ENCODE peak calls at places on chromosomes 6 and 20, in four cellular contexts. One of them, this sample, is unnamed.
A peak's percentile ranks its signal among the peaks of the same experiment; 100 is the strongest.

GRCh38 chr20:45174434-45175364 is at the start of gene PI3:
- DNase-seq in dorsolateral prefrontal cortex: no peak
- DNase-seq in small intestine: peak; percentile 66
- DNase-seq in neuronal stem cell: no peak
- DNase-seq in this sample: peak; percentile 59

GRCh38 chr20:4135385-4136077 is 120.2 kb upstream of the RNF24 start:
- DNase-seq in small intestine: peak; percentile 95
- DNase-seq in neuronal stem cell: no peak
- DNase-seq in dorsolateral prefrontal cortex: peak; percentile 44
- DNase-seq in this sample: peak; percentile 86

GRCh38 chr6:142752348-142752747 is 192.6 kb downstream of the HIVEP2 start:
- DNase-seq in dorsolateral prefrontal cortex: no peak
- DNase-seq in small intestine: no peak
- DNase-seq in neuronal stem cell: no peak
- DNase-seq in this sample: no peak

GRCh38 chr6:82251942-82252341 is 4.4 kb upstream of the IBTK start:
- DNase-seq in neuronal stem cell: no peak
- DNase-seq in small intestine: peak; percentile 14
- DNase-seq in dorsolateral prefrontal cortex: no peak
- DNase-seq in this sample: no peak

GRCh38 chr6:5261545-5262109 is 314 bp downstream of the FARS2 start:
- DNase-seq in dorsolateral prefrontal cortex: no peak
- DNase-seq in neuronal stem cell: no peak
- DNase-seq in small intestine: no peak
- DNase-seq in this sample: no peak

GRCh38 chr20:63453029-63453523 is 19.4 kb downstream of the KCNQ2 start:
- DNase-seq in small intestine: no peak
- DNase-seq in dorsolateral prefrontal cortex: no peak
- DNase-seq in neuronal stem cell: no peak
- DNase-seq in this sample: no peak

GRCh38 chr6:57242505-57242904 is 20.4 kb upstream of the RAB23 start:
- DNase-seq in small intestine: no peak
- DNase-seq in dorsolateral prefrontal cortex: no peak
- DNase-seq in neuronal stem cell: no peak
- DNase-seq in this sample: peak; percentile 39

GRCh38 chr6:111779660-111780059 is 93.6 kb downstream of the FYN start:
- DNase-seq in neuronal stem cell: no peak
- DNase-seq in small intestine: no peak
- DNase-seq in dorsolateral prefrontal cortex: no peak
- DNase-seq in this sample: no peak

GRCh38 chr20:59184880-59185447 is 21.3 kb downstream of the ZNF831 start:
- DNase-seq in neuronal stem cell: no peak
- DNase-seq in small intestine: no peak
- DNase-seq in dorsolateral prefrontal cortex: no peak
- DNase-seq in this sample: no peak

GRCh38 chr6:162026843-162027242 is 700.7 kb downstream of the PRKN start:
- DNase-seq in small intestine: peak; percentile 11
- DNase-seq in neuronal stem cell: no peak
- DNase-seq in dorsolateral prefrontal cortex: no peak
- DNase-seq in this sample: no peak

GRCh38 chr6:35727206-35727934 is 9.5 kb upstream of the ARMC12 start:
- DNase-seq in neuronal stem cell: no peak
- DNase-seq in dorsolateral prefrontal cortex: peak; percentile 87
- DNase-seq in small intestine: peak; percentile 80
- DNase-seq in this sample: no peak

GRCh38 chr6:16157909-16158308 is 29.0 kb downstream of the MYLIP start:
- DNase-seq in neuronal stem cell: peak; percentile 20
- DNase-seq in dorsolateral prefrontal cortex: no peak
- DNase-seq in small intestine: no peak
- DNase-seq in this sample: no peak

GRCh38 chr6:37988131-37988530 is 168.6 kb downstream of the ZFAND3 start:
- DNase-seq in neuronal stem cell: no peak
- DNase-seq in dorsolateral prefrontal cortex: no peak
- DNase-seq in small intestine: no peak
- DNase-seq in this sample: no peak

GRCh38 chr6:381742-382461 is 9.7 kb upstream of the IRF4 start:
- DNase-seq in dorsolateral prefrontal cortex: no peak
- DNase-seq in neuronal stem cell: no peak
- DNase-seq in small intestine: no peak
- DNase-seq in this sample: no peak

GRCh38 chr6:142374965-142375733 is 73.3 kb downstream of the ADGRG6 start:
- DNase-seq in dorsolateral prefrontal cortex: no peak
- DNase-seq in neuronal stem cell: peak; percentile 26
- DNase-seq in small intestine: peak; percentile 92
- DNase-seq in this sample: peak; percentile 37

GRCh38 chr6:109010703-109011102 is 83.9 kb downstream of the SESN1 start:
- DNase-seq in dorsolateral prefrontal cortex: no peak
- DNase-seq in neuronal stem cell: no peak
- DNase-seq in small intestine: no peak
- DNase-seq in this sample: no peak

GRCh38 chr6:131937219-131937618 is 14.0 kb downstream of the CCN2 start:
- DNase-seq in small intestine: no peak
- DNase-seq in neuronal stem cell: no peak
- DNase-seq in dorsolateral prefrontal cortex: no peak
- DNase-seq in this sample: no peak

GRCh38 chr20:47125553-47126373 is 230.7 kb downstream of the ZMYND8 start:
- DNase-seq in dorsolateral prefrontal cortex: no peak
- DNase-seq in neuronal stem cell: peak; percentile 69
- DNase-seq in small intestine: no peak
- DNase-seq in this sample: peak; percentile 83

GRCh38 chr20:58693226-58694006 is 816 bp downstream of the NPEPL1 start:
- DNase-seq in neuronal stem cell: peak; percentile 12
- DNase-seq in dorsolateral prefrontal cortex: peak; percentile 8
- DNase-seq in small intestine: peak; percentile 20
- DNase-seq in this sample: no peak

GRCh38 chr6:64520050-64520449 is 884.4 kb downstream of the PHF3 start:
- DNase-seq in neuronal stem cell: no peak
- DNase-seq in small intestine: no peak
- DNase-seq in dorsolateral prefrontal cortex: peak; percentile 11
- DNase-seq in this sample: peak; percentile 61

GRCh38 chr20:63740070-63740500 is 509 bp downstream of the SLC2A4RG start:
- DNase-seq in neuronal stem cell: peak; percentile 59
- DNase-seq in dorsolateral prefrontal cortex: no peak
- DNase-seq in small intestine: peak; percentile 14
- DNase-seq in this sample: no peak

GRCh38 chr6:134584809-134585528 is 267.1 kb upstream of the SGK1 start:
- DNase-seq in neuronal stem cell: no peak
- DNase-seq in small intestine: no peak
- DNase-seq in dorsolateral prefrontal cortex: no peak
- DNase-seq in this sample: no peak

GRCh38 chr20:840858-841567 is 7.5 kb downstream of the FAM110A start:
- DNase-seq in dorsolateral prefrontal cortex: no peak
- DNase-seq in neuronal stem cell: no peak
- DNase-seq in small intestine: peak; percentile 56
- DNase-seq in this sample: no peak

GRCh38 chr6:35064508-35065440 is 76.4 kb downstream of the TCP11 start:
- DNase-seq in dorsolateral prefrontal cortex: no peak
- DNase-seq in neuronal stem cell: no peak
- DNase-seq in small intestine: no peak
- DNase-seq in this sample: no peak

GRCh38 chr6:54847799-54848597 is 1.4 kb downstream of the FAM83B start:
- DNase-seq in neuronal stem cell: no peak
- DNase-seq in small intestine: no peak
- DNase-seq in dorsolateral prefrontal cortex: no peak
- DNase-seq in this sample: peak; percentile 86

GRCh38 chr6:118319890-118320289 is 228.2 kb upstream of the PLN start:
- DNase-seq in neuronal stem cell: no peak
- DNase-seq in small intestine: no peak
- DNase-seq in dorsolateral prefrontal cortex: no peak
- DNase-seq in this sample: no peak

GRCh38 chr20:23287366-23288190 is 63.0 kb upstream of the NXT1 start:
- DNase-seq in dorsolateral prefrontal cortex: no peak
- DNase-seq in neuronal stem cell: no peak
- DNase-seq in small intestine: no peak
- DNase-seq in this sample: no peak

GRCh38 chr6:16239090-16239797 is 857 bp downstream of the GMPR start:
- DNase-seq in dorsolateral prefrontal cortex: peak; percentile 71
- DNase-seq in neuronal stem cell: no peak
- DNase-seq in small intestine: peak; percentile 35
- DNase-seq in this sample: peak; percentile 22

GRCh38 chr6:45864651-45865050 is 151.0 kb downstream of the CLIC5 start:
- DNase-seq in dorsolateral prefrontal cortex: no peak
- DNase-seq in small intestine: no peak
- DNase-seq in neuronal stem cell: no peak
- DNase-seq in this sample: no peak

GRCh38 chr20:36018208-36018988 is 50.0 kb downstream of the CNBD2 start:
- DNase-seq in small intestine: no peak
- DNase-seq in dorsolateral prefrontal cortex: no peak
- DNase-seq in neuronal stem cell: no peak
- DNase-seq in this sample: no peak

GRCh38 chr20:44475372-44475693 is 341 bp upstream of the TTPAL start:
- DNase-seq in dorsolateral prefrontal cortex: no peak
- DNase-seq in small intestine: no peak
- DNase-seq in neuronal stem cell: no peak
- DNase-seq in this sample: no peak

GRCh38 chr6:10409160-10409765 is 5.6 kb downstream of the TFAP2A start:
- DNase-seq in dorsolateral prefrontal cortex: no peak
- DNase-seq in small intestine: no peak
- DNase-seq in neuronal stem cell: no peak
- DNase-seq in this sample: no peak

GRCh38 chr6:36805917-36806316 is 33.3 kb downstream of the CPNE5 start:
- DNase-seq in dorsolateral prefrontal cortex: no peak
- DNase-seq in neuronal stem cell: no peak
- DNase-seq in small intestine: no peak
- DNase-seq in this sample: no peak

GRCh38 chr6:131651782-131652181 is 14.7 kb downstream of the ENPP3 start:
- DNase-seq in dorsolateral prefrontal cortex: no peak
- DNase-seq in small intestine: no peak
- DNase-seq in neuronal stem cell: no peak
- DNase-seq in this sample: no peak

GRCh38 chr6:90463359-90463758 is 123.5 kb downstream of the MAP3K7 start:
- DNase-seq in dorsolateral prefrontal cortex: no peak
- DNase-seq in neuronal stem cell: no peak
- DNase-seq in small intestine: peak; percentile 25
- DNase-seq in this sample: no peak

GRCh38 chr6:51684038-51684437 is 403.4 kb downstream of the PKHD1 start:
- DNase-seq in dorsolateral prefrontal cortex: no peak
- DNase-seq in small intestine: no peak
- DNase-seq in neuronal stem cell: no peak
- DNase-seq in this sample: no peak

GRCh38 chr20:38043512-38044300 is 10.2 kb downstream of the RPRD1B start:
- DNase-seq in neuronal stem cell: no peak
- DNase-seq in small intestine: no peak
- DNase-seq in dorsolateral prefrontal cortex: peak; percentile 36
- DNase-seq in this sample: peak; percentile 79

GRCh38 chr20:31706607-31707257 is 15.9 kb downstream of the BCL2L1 start:
- DNase-seq in small intestine: no peak
- DNase-seq in dorsolateral prefrontal cortex: no peak
- DNase-seq in neuronal stem cell: no peak
- DNase-seq in this sample: no peak

GRCh38 chr20:31709939-31710338 is 12.7 kb downstream of the BCL2L1 start:
- DNase-seq in neuronal stem cell: no peak
- DNase-seq in small intestine: no peak
- DNase-seq in dorsolateral prefrontal cortex: no peak
- DNase-seq in this sample: no peak

GRCh38 chr20:31707258-31707615 is 15.4 kb downstream of the BCL2L1 start:
- DNase-seq in dorsolateral prefrontal cortex: no peak
- DNase-seq in neuronal stem cell: no peak
- DNase-seq in small intestine: no peak
- DNase-seq in this sample: no peak

GRCh38 chr20:31708839-31709534 is 13.7 kb downstream of the BCL2L1 start:
- DNase-seq in neuronal stem cell: no peak
- DNase-seq in dorsolateral prefrontal cortex: no peak
- DNase-seq in small intestine: no peak
- DNase-seq in this sample: no peak

GRCh38 chr20:31707994-31708744 is 14.5 kb downstream of the BCL2L1 start:
- DNase-seq in small intestine: peak; percentile 65
- DNase-seq in dorsolateral prefrontal cortex: peak; percentile 58
- DNase-seq in neuronal stem cell: no peak
- DNase-seq in this sample: no peak
- H3K27ac ChIP-seq in small intestine: peak overlapping the region; percentile 82
- H3K27ac ChIP-seq in dorsolateral prefrontal cortex: peak overlapping the region; percentile 100
- H3K27ac ChIP-seq in neuronal stem cell: no peak overlapping the region
- H3K27ac ChIP-seq in this sample: peak overlapping the region; percentile 100

DNA sequence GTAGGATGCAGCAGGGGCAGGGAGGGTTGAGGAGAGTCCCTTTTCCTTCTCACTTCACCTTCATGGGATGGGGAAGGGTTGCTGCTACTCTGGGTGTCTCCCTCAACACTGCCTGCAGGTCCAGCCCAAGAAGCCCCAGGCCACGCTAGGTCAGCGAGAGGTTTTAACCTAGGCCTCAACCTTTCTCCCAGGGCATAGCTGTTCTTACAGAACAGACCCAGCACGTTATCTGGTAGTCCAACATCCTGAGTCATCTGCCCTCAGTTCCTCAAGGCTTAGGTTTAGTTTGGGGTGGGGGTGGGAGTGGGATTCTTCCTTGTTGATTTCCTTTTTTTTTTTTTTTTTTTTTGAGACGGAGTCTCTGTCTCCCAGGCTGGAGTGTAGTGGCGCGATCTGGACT is 15.8 kb downstream of the LRRC73 start:
- DNase-seq in neuronal stem cell: no peak
- DNase-seq in dorsolateral prefrontal cortex: no peak
- DNase-seq in small intestine: no peak
- DNase-seq in this sample: no peak
- H3K27ac ChIP-seq in neuronal stem cell: no peak overlapping the region
- H3K27ac ChIP-seq in dorsolateral prefrontal cortex: no peak overlapping the region
- H3K27ac ChIP-seq in small intestine: peak overlapping the region; percentile 61
- H3K27ac ChIP-seq in this sample: peak overlapping the region; percentile 90

DNA sequence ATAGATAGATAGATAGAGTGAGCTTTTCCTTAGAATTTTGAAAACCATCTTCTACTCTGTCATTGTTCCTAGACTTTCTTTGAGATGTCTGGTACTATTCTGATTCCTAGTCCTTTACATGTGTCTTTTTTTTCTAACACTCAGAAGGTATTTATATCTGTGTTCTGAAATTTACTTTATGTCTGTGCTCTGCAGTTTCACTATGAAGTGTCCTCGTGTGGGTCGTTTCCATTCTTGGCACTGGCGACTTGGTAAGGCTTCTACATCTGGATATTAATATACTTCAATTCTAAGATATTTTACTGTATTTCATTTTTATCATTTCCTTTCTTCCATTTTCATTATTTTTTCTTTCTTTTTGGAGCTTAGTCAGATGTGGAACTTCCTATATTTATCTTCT is 87.0 kb downstream of the FHL5 start:
- DNase-seq in neuronal stem cell: no peak
- DNase-seq in small intestine: no peak
- DNase-seq in dorsolateral prefrontal cortex: no peak
- DNase-seq in this sample: no peak
- H3K27ac ChIP-seq in neuronal stem cell: no peak overlapping the region
- H3K27ac ChIP-seq in small intestine: no peak overlapping the region
- H3K27ac ChIP-seq in dorsolateral prefrontal cortex: no peak overlapping the region
- H3K27ac ChIP-seq in this sample: no peak overlapping the region

GRCh38 chr6:129647044-129647443 is 62.9 kb downstream of the ARHGAP18 start:
- DNase-seq in neuronal stem cell: no peak
- DNase-seq in dorsolateral prefrontal cortex: no peak
- DNase-seq in small intestine: no peak
- DNase-seq in this sample: no peak
- H3K27ac ChIP-seq in neuronal stem cell: no peak overlapping the region
- H3K27ac ChIP-seq in dorsolateral prefrontal cortex: no peak overlapping the region
- H3K27ac ChIP-seq in small intestine: no peak overlapping the region
- H3K27ac ChIP-seq in this sample: peak overlapping the region; percentile 59

This sample was measured in epithelial cell of prostate.